ENCODE peak calls at places on chromosomes 11 and 22, in seven cellular contexts. V, Y, P, I, T, O and L are unnamed samples.
A peak's percentile ranks its signal among the peaks of the same experiment; 100 is the strongest.

GRCh38 chr11:57248780-57249383 is 11.8 kb upstream of the APLNR start:
- DNase-seq in V (no peak), Y (peak; percentile 33), P (peak; percentile 76), I (peak; percentile 72), T (peak; percentile 33), O (peak; percentile 83), L (no peak)

GRCh38 chr11:48154162-48154561 is 62.4 kb upstream of the OR4B1 start:
- DNase-seq in V (no peak), Y (no peak), P (no peak), I (no peak), T (no peak), O (no peak), L (no peak)

GRCh38 chr11:67045314-67045713 is 11.3 kb upstream of the RHOD start:
- DNase-seq in V (no peak), Y (no peak), P (peak; percentile 88), I (peak; percentile 90), T (no peak), O (peak; percentile 82), L (peak; percentile 90)

GRCh38 chr22:46063861-46064235 is 86.5 kb upstream of the PPARA start:
- DNase-seq in V (peak; percentile 41), Y (no peak), P (peak; percentile 66), I (no peak), T (no peak), O (peak; percentile 59), L (no peak)

GRCh38 chr11:82898242-82898641 is 2.0 kb downstream of the PRCP start:
- DNase-seq in V (no peak), Y (no peak), P (no peak), I (no peak), T (no peak), O (no peak), L (no peak)

GRCh38 chr11:15194671-15195415 is 80.1 kb downstream of the INSC start:
- DNase-seq in V (no peak), Y (no peak), P (no peak), I (no peak), T (no peak), O (no peak), L (no peak)

GRCh38 chr22:37639771-37640590 is 512 bp downstream of the SH3BP1 start:
- DNase-seq in V (no peak), Y (no peak), P (peak; percentile 67), I (no peak), T (no peak), O (no peak), L (no peak)

GRCh38 chr22:19766506-19767426 is 6.2 kb downstream of the TBX1 start:
- DNase-seq in V (peak; percentile 54), Y (no peak), P (no peak), I (no peak), T (peak; percentile 28), O (peak; percentile 76), L (no peak)

GRCh38 chr11:72443016-72443415 is 8.7 kb upstream of the CLPB start:
- DNase-seq in V (no peak), Y (no peak), P (no peak), I (no peak), T (no peak), O (no peak), L (no peak)

GRCh38 chr22:48639896-48640732 is 1187.6 kb downstream of the BRD1 start:
- DNase-seq in V (peak; percentile 10), Y (no peak), P (no peak), I (no peak), T (no peak), O (no peak), L (no peak)

GRCh38 chr11:92125316-92125715 is 99.3 kb upstream of the FAT3 start:
- DNase-seq in V (no peak), Y (no peak), P (no peak), I (no peak), T (no peak), O (no peak), L (no peak)

GRCh38 chr11:110566577-110566976 is 136.8 kb downstream of the FDX1 start:
- DNase-seq in V (no peak), Y (no peak), P (no peak), I (no peak), T (no peak), O (no peak), L (no peak)

GRCh38 chr11:70430671-70431574 is 32.6 kb downstream of the CTTN start:
- DNase-seq in V (no peak), Y (no peak), P (no peak), I (no peak), T (no peak), O (peak; percentile 26), L (no peak)
- H3K36me3 ChIP-seq in V (peaks cover 28% of the 10 kb centered on the region), Y (peaks cover 16% of the 10 kb centered on the region), P (peaks cover 100% of the 10 kb centered on the region), I (peaks cover 100% of the 10 kb centered on the region), T (peaks cover 2% of the 10 kb centered on the region), O (peaks cover 5% of the 10 kb centered on the region), L (peaks cover 12% of the 10 kb centered on the region)

GRCh38 chr11:13463779-13464290 is 813 bp upstream of the BTBD10 start:
- DNase-seq in V (no peak), Y (no peak), P (no peak), I (no peak), T (no peak), O (no peak), L (no peak)

GRCh38 chr11:13461291-13461690 is 1.7 kb downstream of the BTBD10 start:
- DNase-seq in V (no peak), Y (no peak), P (no peak), I (no peak), T (no peak), O (no peak), L (no peak)

GRCh38 chr11:13462311-13462927 is 603 bp downstream of the BTBD10 start:
- DNase-seq in V (no peak), Y (no peak), P (peak; percentile 79), I (peak; percentile 74), T (peak; percentile 73), O (peak; percentile 78), L (no peak)

GRCh38 chr11:13465909-13466371 is 2.9 kb upstream of the BTBD10 start:
- DNase-seq in V (no peak), Y (no peak), P (no peak), I (no peak), T (peak; percentile 38), O (no peak), L (no peak)

GRCh38 chr11:13462928-13463778 is at the start of gene BTBD10:
- DNase-seq in V (peak; percentile 94), Y (peak; percentile 80), P (peak; percentile 97), I (peak; percentile 96), T (peak; percentile 96), O (peak; percentile 96), L (peak; percentile 75)
- H3K36me3 ChIP-seq in V (no peaks in the 10 kb centered on the region), Y (no peaks in the 10 kb centered on the region), P (no peaks in the 10 kb centered on the region), I (peaks cover 8% of the 10 kb centered on the region), T (no peaks in the 10 kb centered on the region), O (no peaks in the 10 kb centered on the region), L (no peaks in the 10 kb centered on the region)

GRCh38 chr22:22604326-22605073 is 39.9 kb upstream of the GGTLC2 start:
- DNase-seq in V (no peak), Y (no peak), P (no peak), I (no peak), T (no peak), O (no peak), L (no peak)

GRCh38 chr22:22599248-22599647 is 40.2 kb upstream of the PRAME start:
- DNase-seq in V (no peak), Y (no peak), P (no peak), I (no peak), T (no peak), O (no peak), L (no peak)

GRCh38 chr22:22600862-22601261 is 41.8 kb upstream of the PRAME start:
- DNase-seq in V (no peak), Y (no peak), P (no peak), I (no peak), T (no peak), O (no peak), L (no peak)

GRCh38 chr22:22605074-22605404 is 39.4 kb upstream of the GGTLC2 start:
- DNase-seq in V (no peak), Y (no peak), P (no peak), I (no peak), T (no peak), O (no peak), L (no peak)

DNA sequence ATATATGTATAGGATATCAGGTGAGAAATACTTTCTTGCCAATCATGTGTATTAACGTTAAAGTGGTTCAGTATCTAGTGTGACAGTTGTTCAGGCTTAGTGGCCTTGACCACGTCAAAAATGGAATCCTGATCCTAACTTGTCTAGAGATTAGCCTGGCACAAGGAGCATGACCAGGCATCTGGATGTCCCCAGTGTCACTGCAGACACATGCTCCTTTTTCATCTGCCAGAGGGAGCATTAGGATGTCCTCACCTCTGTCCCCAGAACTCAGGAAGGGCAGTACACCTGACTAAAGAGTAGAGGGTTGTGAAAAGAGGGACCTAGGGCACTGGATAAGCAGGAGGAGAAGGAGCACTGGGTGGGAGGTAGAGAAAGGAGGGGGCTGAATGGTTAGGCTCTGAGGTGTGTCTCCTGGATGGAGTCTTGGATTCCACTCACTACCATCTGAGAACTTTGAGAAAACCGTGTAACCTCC is 40.9 kb upstream of the GGTLC2 start:
- DNase-seq in V (no peak), Y (no peak), P (no peak), I (no peak), T (no peak), O (no peak), L (no peak)
- H3K36me3 ChIP-seq in V (no peaks in the 10 kb centered on the region), Y (no peaks in the 10 kb centered on the region), P (no peaks in the 10 kb centered on the region), I (no peaks in the 10 kb centered on the region), T (no peaks in the 10 kb centered on the region), O (no peaks in the 10 kb centered on the region), L (no peaks in the 10 kb centered on the region)

GRCh38 chr11:117217141-117217609 is 14.7 kb downstream of the PCSK7 start:
- DNase-seq in V (no peak), Y (no peak), P (peak; percentile 81), I (no peak), T (no peak), O (no peak), L (no peak)

GRCh38 chr11:117217685-117218084 is 14.2 kb downstream of the PCSK7 start:
- DNase-seq in V (no peak), Y (no peak), P (peak; percentile 70), I (no peak), T (no peak), O (no peak), L (no peak)

GRCh38 chr11:117218133-117218915 is 13.5 kb downstream of the PCSK7 start:
- DNase-seq in V (peak; percentile 26), Y (no peak), P (peak; percentile 91), I (no peak), T (no peak), O (no peak), L (no peak)

GRCh38 chr11:117212697-117213355 is 13.7 kb downstream of the TAGLN start:
- DNase-seq in V (no peak), Y (no peak), P (no peak), I (no peak), T (no peak), O (peak; percentile 4), L (no peak)

GRCh38 chr11:117214404-117215110 is 15.4 kb downstream of the TAGLN start:
- DNase-seq in V (no peak), Y (no peak), P (no peak), I (no peak), T (no peak), O (peak; percentile 2), L (no peak)
- H3K36me3 ChIP-seq in V (no peaks in the 10 kb centered on the region), Y (peaks cover 2% of the 10 kb centered on the region), P (peaks cover 31% of the 10 kb centered on the region), I (peaks cover 11% of the 10 kb centered on the region), T (peaks cover 17% of the 10 kb centered on the region), O (peaks cover 10% of the 10 kb centered on the region), L (peaks cover 1% of the 10 kb centered on the region)

GRCh38 chr11:108286369-108286768 is 63.5 kb downstream of the ATM start:
- DNase-seq in V (no peak), Y (no peak), P (no peak), I (no peak), T (no peak), O (no peak), L (no peak)
- H3K36me3 ChIP-seq in V (peaks cover 14% of the 10 kb centered on the region), Y (peaks cover 43% of the 10 kb centered on the region), P (peaks cover 82% of the 10 kb centered on the region), I (no peaks in the 10 kb centered on the region), T (peaks cover 6% of the 10 kb centered on the region), O (peaks cover 6% of the 10 kb centered on the region), L (no peaks in the 10 kb centered on the region)